ENCODE peak calls at places on chromosome 17, in five cellular contexts. J is D341Med; O is omental fat pad; P is NCI-H146; L is CD8-positive, alpha-beta memory T cell. D is an unnamed sample.

GRCh38 chr17:72931635-72932034 is 160.9 kb downstream of the SLC39A11 start:
- DNase-seq in O (no peak), J (no peak), L (no peak), P (no peak), D (no peak)

GRCh38 chr17:44267165-44267455 is 825 bp downstream of the SLC4A1 start:
- DNase-seq in L (no peak), O (no peak), J (no peak), P (no peak), D (no peak)

GRCh38 chr17:81968850-81969812 is 8.1 kb upstream of the NOTUM start:
- DNase-seq in L (no peak), O (no peak), P (no peak), J (no peak), D (no peak)

GRCh38 chr17:82320956-82321927 is 3.8 kb upstream of the CD7 start:
- DNase-seq in J (peak; percentile 93), L (peak; percentile 69), O (no peak), P (peak; percentile 21), D (peak; percentile 96)

GRCh38 chr17:42132941-42133340 is 10.3 kb downstream of the HSPB9 start:
- DNase-seq in P (no peak), L (no peak), O (no peak), J (no peak), D (peak; percentile 47)

GRCh38 chr17:628507-628941 is 86.1 kb downstream of the VPS53 start:
- DNase-seq in J (no peak), O (no peak), L (no peak), P (no peak), D (no peak)

GRCh38 chr17:81153340-81153803 is 11.9 kb upstream of the PVALEF start:
- DNase-seq in P (no peak), O (no peak), L (no peak), J (no peak), D (no peak)

GRCh38 chr17:9427460-9428315 is 147.9 kb downstream of the STX8 start:
- DNase-seq in L (no peak), J (no peak), O (no peak), P (no peak), D (no peak)

GRCh38 chr17:82923366-82924113 is 83.7 kb upstream of the ZNF750 start:
- DNase-seq in J (no peak), O (no peak), L (no peak), P (no peak), D (no peak)

GRCh38 chr17:39701012-39701783 is 1.3 kb downstream of the ERBB2 start:
- DNase-seq in J (no peak), P (no peak), L (no peak), O (no peak), D (no peak)

GRCh38 chr17:80108321-80108971 is 7.1 kb downstream of the GAA start:
- DNase-seq in L (no peak), P (no peak), J (peak; percentile 37), O (no peak), D (no peak)

GRCh38 chr17:32157225-32157624 is 14.9 kb downstream of the RHOT1 start:
- DNase-seq in J (no peak), O (no peak), L (no peak), P (no peak), D (no peak)

GRCh38 chr17:76585649-76586593 is at the start of gene ST6GALNAC2:
- DNase-seq in L (peak; percentile 41), O (no peak), J (peak; percentile 92), P (peak; percentile 83), D (peak; percentile 50)

GRCh38 chr17:8173871-8174322 is 2.3 kb downstream of the TMEM107 start:
- DNase-seq in L (no peak), O (no peak), P (peak; percentile 47), J (no peak), D (no peak)

GRCh38 chr17:46194393-46195216 is 1.4 kb upstream of the KANSL1 start:
- DNase-seq in L (peak; percentile 62), P (no peak), J (peak; percentile 53), O (no peak), D (peak; percentile 70)

GRCh38 chr17:83106913-83107655 is 27.7 kb downstream of the METRNL start:
- DNase-seq in L (no peak), O (no peak), P (no peak), J (no peak), D (no peak)

GRCh38 chr17:42017866-42018200 is 594 bp upstream of the DNAJC7 start:
- DNase-seq in L (no peak), P (no peak), O (no peak), J (no peak), D (peak; percentile 59)

GRCh38 chr17:61928101-61928436 is 287 bp upstream of the INTS2 start:
- DNase-seq in P (no peak), L (no peak), O (no peak), J (no peak), D (no peak)

GRCh38 chr17:58528443-58528842 is 14.0 kb upstream of the MTMR4 start:
- DNase-seq in J (no peak), L (no peak), P (no peak), O (no peak), D (no peak)

GRCh38 chr17:3981455-3981854 is 17.2 kb upstream of the ATP2A3 start:
- DNase-seq in J (peak; percentile 3), O (no peak), L (no peak), P (no peak), D (no peak)

GRCh38 chr17:61718022-61718421 is 127.0 kb upstream of the NACA2 start:
- DNase-seq in P (no peak), L (no peak), J (no peak), O (no peak), D (no peak)

GRCh38 chr17:8007836-8008235 is 5.4 kb downstream of the GUCY2D start:
- DNase-seq in O (no peak), L (no peak), J (no peak), P (no peak), D (no peak)

GRCh38 chr17:35846055-35846809 is 22.5 kb downstream of the HEATR9 start:
- DNase-seq in O (no peak), J (no peak), P (no peak), L (no peak), D (no peak)

GRCh38 chr17:38715216-38715943 is 10.3 kb downstream of the MLLT6 start:
- DNase-seq in P (no peak), J (no peak), L (no peak), O (no peak), D (no peak)

GRCh38 chr17:42233148-42233547 is 38.9 kb upstream of the GHDC start:
- DNase-seq in J (no peak), P (no peak), O (no peak), L (no peak), D (no peak)

GRCh38 chr17:988561-988960 is 8.4 kb upstream of the TIMM22 start:
- DNase-seq in L (no peak), O (no peak), J (no peak), P (no peak), D (no peak)

GRCh38 chr17:82244413-82245140 is 15.7 kb downstream of the SLC16A3 start:
- DNase-seq in O (no peak), L (no peak), P (no peak), J (peak; percentile 84), D (peak; percentile 65)

GRCh38 chr17:819251-819650 is 37.1 kb downstream of the MRM3 start:
- DNase-seq in O (no peak), L (no peak), J (no peak), P (no peak), D (no peak)

GRCh38 chr17:28528329-28529011 is 22.3 kb downstream of the FOXN1 start:
- DNase-seq in P (no peak), O (no peak), J (no peak), L (no peak), D (no peak)

GRCh38 chr17:8628172-8628571 is 2.4 kb downstream of the MYH10 start:
- DNase-seq in O (no peak), P (peak; percentile 42), L (no peak), J (no peak), D (peak; percentile 5)

D was measured in activated CD8-positive, alpha-beta T cell treated with anti-CD3 and anti-CD28 coated beads for 36 hours.